ENCODE peak calls at places on chromosome 20, in ten cellular contexts. R is left lung, F is HCT116, C is adrenal gland, Z is breast epithelium, K is gastrocnemius medialis, G is stomach, E is GM12878, I is body of pancreas, Q is PC-9. U is an unnamed sample. For H3K4me1, the result is how much of the 10 kb centered on the place peaks cover.

GRCh38 chr20:49297605-49298530 is 20.0 kb upstream of the ZNFX1 start:
- DNase-seq in R (no peak), F (no peak), C (peak), Z (no peak), K (no peak), G (no peak), E (no peak), I (no peak), Q (no peak), U (no peak)

GRCh38 chr20:23484081-23484480 is 6.8 kb upstream of the CST8 start:
- DNase-seq in R (no peak), F (no peak), C (no peak), Z (no peak), K (no peak), G (no peak), E (no peak), I (no peak), Q (no peak), U (no peak)

GRCh38 chr20:57544838-57545564 is 15.9 kb upstream of the PCK1 start:
- DNase-seq in R (no peak), F (no peak), C (no peak), Z (no peak), K (no peak), G (no peak), E (no peak), I (no peak), Q (no peak), U (no peak)

GRCh38 chr20:18005170-18005989 is 36.6 kb downstream of the MGME1 start:
- DNase-seq in R (no peak), F (no peak), C (no peak), Z (no peak), K (no peak), G (no peak), E (peak), I (no peak), Q (peak), U (no peak)

GRCh38 chr20:19974621-19975435 is 42.3 kb upstream of the NAA20 start:
- DNase-seq in R (peak), F (no peak), C (peak), Z (peak), K (peak), G (peak), E (no peak), I (peak), Q (peak), U (peak)

GRCh38 chr20:10414982-10415650 is 18.9 kb downstream of the MKKS start:
- DNase-seq in R (no peak), F (no peak), C (no peak), Z (no peak), K (no peak), G (no peak), E (no peak), I (no peak), Q (peak), U (no peak)

GRCh38 chr20:34948030-34948429 is 7.6 kb downstream of the GSS start:
- DNase-seq in R (no peak), F (no peak), C (no peak), Z (no peak), K (no peak), G (no peak), E (no peak), I (no peak), Q (no peak), U (no peak)

GRCh38 chr20:18223399-18223798 is 64.9 kb upstream of the ZNF133 start:
- DNase-seq in R (no peak), F (no peak), C (no peak), Z (no peak), K (no peak), G (no peak), E (no peak), I (no peak), Q (peak), U (no peak)

GRCh38 chr20:40960521-40960956 is 68.1 kb upstream of the TOP1 start:
- DNase-seq in R (no peak), F (no peak), C (no peak), Z (no peak), K (no peak), G (peak), E (no peak), I (no peak), Q (no peak), U (no peak)

GRCh38 chr20:60262967-60263603 is 304.9 kb downstream of the CDH26 start:
- DNase-seq in R (no peak), F (no peak), C (peak), Z (no peak), K (no peak), G (peak), E (no peak), I (peak), Q (no peak), U (peak)

GRCh38 chr20:23662276-23662870 is 24.6 kb upstream of the CST3 start:
- DNase-seq in R (no peak), F (no peak), C (no peak), Z (no peak), K (no peak), G (no peak), E (no peak), I (no peak), Q (no peak), U (no peak)

GRCh38 chr20:35145141-35145564 is 2.0 kb downstream of the EDEM2 start:
- DNase-seq in R (no peak), F (peak), C (no peak), Z (no peak), K (no peak), G (no peak), E (peak), I (no peak), Q (peak), U (no peak)

GRCh38 chr20:5608104-5608447 is 142.1 kb upstream of the SHLD1 start:
- DNase-seq in R (no peak), F (no peak), C (no peak), Z (no peak), K (no peak), G (no peak), E (no peak), I (no peak), Q (no peak), U (no peak)

GRCh38 chr20:57652865-57653545 is 32.8 kb upstream of the ZBP1 start:
- DNase-seq in R (peak), F (no peak), C (no peak), Z (no peak), K (no peak), G (peak), E (no peak), I (no peak), Q (no peak), U (no peak)

GRCh38 chr20:40578961-40579360 is 110.1 kb downstream of the MAFB start:
- DNase-seq in R (no peak), F (no peak), C (no peak), Z (no peak), K (no peak), G (no peak), E (no peak), I (no peak), Q (no peak), U (no peak)

GRCh38 chr20:13340088-13340487 is 119.0 kb downstream of the ISM1 start:
- DNase-seq in R (no peak), F (no peak), C (no peak), Z (no peak), K (no peak), G (no peak), E (no peak), I (no peak), Q (no peak), U (no peak)

GRCh38 chr20:19628570-19629134 is 129.4 kb upstream of the RIN2 start:
- DNase-seq in R (no peak), F (peak), C (peak), Z (peak), K (peak), G (peak), E (peak), I (peak), Q (peak), U (no peak)

GRCh38 chr20:23160536-23161243 is 74.6 kb upstream of the CD93 start:
- DNase-seq in R (no peak), F (no peak), C (no peak), Z (no peak), K (no peak), G (peak), E (no peak), I (no peak), Q (no peak), U (no peak)

GRCh38 chr20:47888351-47888750 is 103.1 kb upstream of the SULF2 start:
- DNase-seq in R (no peak), F (no peak), C (no peak), Z (no peak), K (no peak), G (no peak), E (no peak), I (no peak), Q (no peak), U (no peak)

GRCh38 chr20:62030834-62031434 is 34.7 kb downstream of the TAF4 start:
- DNase-seq in R (no peak), F (no peak), C (no peak), Z (no peak), K (no peak), G (no peak), E (peak), I (no peak), Q (peak), U (no peak)

GRCh38 chr20:25038103-25038410 is 19.9 kb downstream of the ACSS1 start:
- DNase-seq in R (no peak), F (no peak), C (no peak), Z (no peak), K (no peak), G (no peak), E (no peak), I (no peak), Q (no peak), U (no peak)
- H3K4me1 ChIP-seq in R (half or more), F (under half), C (half or more), Z (under half), K (half or more), G (half or more), E (under half), I (half or more), Q (under half), U (half or more)

DNA sequence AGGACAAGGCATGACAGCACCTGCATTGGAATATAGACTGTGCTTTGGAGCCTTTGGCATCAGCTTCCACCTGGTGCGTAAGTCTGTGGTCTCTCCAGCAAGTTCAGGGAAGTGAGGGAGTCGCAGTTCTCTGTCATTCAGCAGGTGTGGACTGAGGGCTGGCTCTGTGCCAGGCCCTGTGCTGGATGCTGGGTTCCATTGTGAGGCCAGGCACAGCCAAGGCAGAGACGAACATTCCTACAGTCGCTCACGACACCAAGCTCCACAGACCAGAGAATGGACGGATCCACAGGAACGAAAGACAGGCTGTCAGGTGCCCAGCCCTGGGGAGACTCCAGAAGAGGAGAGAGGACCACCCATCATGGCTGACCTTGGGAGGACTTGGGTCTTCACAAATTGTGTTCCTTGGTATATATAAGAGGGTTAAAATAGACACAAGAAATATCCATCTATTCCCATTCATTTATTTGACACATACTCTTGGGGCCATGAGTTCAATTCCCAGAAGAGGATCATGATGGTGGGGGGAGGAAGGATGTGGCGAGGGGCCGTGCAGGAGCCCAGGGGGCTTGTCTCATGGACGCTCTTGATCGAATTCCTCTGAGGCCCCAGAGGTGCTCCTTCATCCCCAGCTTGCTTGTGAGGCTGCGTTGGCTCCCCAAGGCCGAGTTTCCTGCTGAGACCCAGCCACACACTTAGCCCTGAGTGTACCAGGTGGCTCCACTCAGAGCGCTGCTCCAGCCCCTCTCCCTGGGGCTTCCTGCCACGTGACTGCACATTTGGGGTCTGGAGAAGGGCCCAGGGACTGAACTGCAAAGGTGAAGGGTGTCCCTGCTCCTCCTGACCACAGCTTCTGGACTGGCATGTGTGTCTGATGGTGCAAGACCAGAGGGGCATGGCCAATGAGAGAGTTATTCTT is 3.5 kb upstream of the ZNF831 start:
- DNase-seq in R (no peak), F (no peak), C (no peak), Z (no peak), K (no peak), G (no peak), E (no peak), I (no peak), Q (no peak), U (no peak)
- H3K4me3 ChIP-seq in R (no peak), F (no peak), C (no peak), Z (no peak), K (no peak), G (no peak), E (no peak), I (no peak), Q (no peak), U (no peak)

DNA sequence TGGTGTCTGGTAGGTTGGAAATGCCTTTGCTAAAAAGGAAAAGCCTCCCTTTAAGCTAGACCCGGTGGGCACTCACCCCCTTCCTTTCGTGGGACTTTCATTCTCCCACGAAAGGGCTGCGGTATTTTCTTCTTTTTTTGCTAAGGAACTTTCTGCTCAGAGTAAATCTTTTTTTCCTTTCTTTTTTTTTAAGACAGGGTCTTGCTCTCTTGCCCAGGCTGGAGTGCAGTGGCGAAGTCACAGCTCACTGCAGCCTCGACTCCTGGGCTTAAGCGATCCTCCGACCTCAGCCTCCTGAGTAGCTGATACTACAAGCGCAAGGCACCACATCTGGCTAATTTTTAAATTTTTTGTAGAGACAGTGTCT is 4.0 kb downstream of the TP53TG5 start:
- DNase-seq in R (no peak), F (no peak), C (no peak), Z (no peak), K (no peak), G (no peak), E (no peak), I (no peak), Q (no peak), U (no peak)
- TF ChIP-seq CTCF in R (no peak), F (no peak), C (peak), Z (no peak), K (peak), G (no peak), E (no peak), I (no peak), Q (peak), U (no peak)

GRCh38 chr20:32040142-32040953 is 11.7 kb upstream of the HCK start:
- DNase-seq in R (peak), F (no peak), C (peak), Z (no peak), K (no peak), G (no peak), E (no peak), I (no peak), Q (no peak), U (no peak)
- H3K4me1 ChIP-seq in R (half or more), F (under half), C (under half), Z (under half), K (under half), G (under half), E (under half), I (under half), Q (under half), U (under half)

DNA sequence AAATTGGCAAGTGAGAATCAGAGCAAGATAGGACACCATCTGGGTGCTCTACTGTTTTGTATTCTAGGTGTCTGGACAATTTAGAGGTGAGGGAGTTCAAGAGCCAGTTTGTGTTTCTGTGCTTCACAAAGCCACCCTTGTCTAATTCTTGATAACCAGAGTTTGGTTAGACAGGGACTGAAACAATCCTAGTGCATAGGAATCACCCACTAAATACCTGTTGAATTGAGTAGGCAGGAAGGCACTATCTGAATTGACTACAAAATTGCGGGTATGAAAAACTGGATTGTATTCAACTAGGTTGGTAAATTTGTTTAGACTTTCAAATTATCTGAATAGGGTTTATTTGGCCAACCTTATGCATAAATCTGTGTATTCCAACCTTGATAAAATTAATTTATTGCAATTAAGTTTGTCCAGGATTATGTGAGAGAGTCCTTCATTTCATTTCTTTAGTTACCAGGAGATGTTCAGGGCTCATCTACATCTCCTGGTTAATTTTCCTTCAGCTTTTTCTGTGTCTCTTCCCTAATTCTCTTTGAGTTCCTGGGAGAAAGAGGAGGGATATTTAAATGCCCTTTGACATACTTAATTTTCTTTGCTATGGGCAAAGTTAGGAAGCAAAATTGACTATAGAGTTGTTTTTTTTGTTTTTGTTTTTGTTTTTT is 1.7 kb downstream of the TPX2 start:
- DNase-seq in R (no peak), F (no peak), C (no peak), Z (no peak), K (no peak), G (no peak), E (no peak), I (no peak), Q (no peak), U (no peak)
- H3K4me3 ChIP-seq in R (no peak), F (peak), C (no peak), Z (no peak), K (no peak), G (no peak), E (peak), I (no peak), Q (peak), U (no peak)

GRCh38 chr20:46523108-46523507 is 9.7 kb upstream of the ZNF334 start:
- DNase-seq in R (no peak), F (no peak), C (no peak), Z (no peak), K (no peak), G (no peak), E (no peak), I (no peak), Q (no peak), U (no peak)

GRCh38 chr20:46520540-46520939 is 7.2 kb upstream of the ZNF334 start:
- DNase-seq in R (no peak), F (no peak), C (no peak), Z (no peak), K (no peak), G (no peak), E (no peak), I (no peak), Q (no peak), U (no peak)

GRCh38 chr20:46519678-46520077 is 6.3 kb upstream of the ZNF334 start:
- DNase-seq in R (no peak), F (no peak), C (no peak), Z (no peak), K (no peak), G (no peak), E (no peak), I (no peak), Q (no peak), U (no peak)

GRCh38 chr20:46523696-46524328 is 10.5 kb upstream of the ZNF334 start:
- DNase-seq in R (no peak), F (no peak), C (no peak), Z (no peak), K (no peak), G (no peak), E (no peak), I (no peak), Q (no peak), U (no peak)

DNA sequence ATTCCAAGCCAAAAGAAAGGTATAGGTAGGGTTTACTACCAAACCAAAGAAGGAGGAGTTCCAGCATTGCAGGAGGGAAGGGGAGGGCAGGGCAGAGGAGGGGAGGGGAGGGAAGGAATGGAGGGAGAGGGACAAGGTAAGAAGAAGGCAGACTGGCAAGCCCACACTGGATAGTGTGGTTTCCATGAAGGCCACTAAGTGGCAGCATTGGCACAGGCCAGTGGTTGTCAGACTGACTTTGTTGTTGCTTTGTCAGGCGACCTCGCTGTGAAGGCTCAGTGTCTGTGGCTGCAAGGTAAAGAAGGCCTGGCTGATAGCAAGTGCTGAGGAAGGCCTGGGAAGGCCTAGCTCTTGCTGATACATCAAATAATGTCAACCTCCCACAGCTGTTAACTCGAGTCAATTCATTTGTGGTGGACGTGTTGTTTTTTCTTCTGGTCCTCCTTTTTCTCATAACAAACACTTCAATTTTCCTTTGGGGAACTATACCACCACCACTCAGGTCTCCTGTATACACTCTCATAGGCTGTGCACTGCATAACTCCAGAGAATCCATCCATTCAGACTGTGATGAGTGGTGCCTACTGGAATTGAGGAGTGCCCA is 7.7 kb upstream of the ZNF334 start:
- DNase-seq in R (peak), F (peak), C (peak), Z (peak), K (no peak), G (peak), E (peak), I (peak), Q (peak), U (peak)
- TF ChIP-seq CTCF in R (peak), F (peak), C (peak), Z (no peak), K (peak), G (peak), E (peak), I (peak), Q (peak), U (peak)

DNA sequence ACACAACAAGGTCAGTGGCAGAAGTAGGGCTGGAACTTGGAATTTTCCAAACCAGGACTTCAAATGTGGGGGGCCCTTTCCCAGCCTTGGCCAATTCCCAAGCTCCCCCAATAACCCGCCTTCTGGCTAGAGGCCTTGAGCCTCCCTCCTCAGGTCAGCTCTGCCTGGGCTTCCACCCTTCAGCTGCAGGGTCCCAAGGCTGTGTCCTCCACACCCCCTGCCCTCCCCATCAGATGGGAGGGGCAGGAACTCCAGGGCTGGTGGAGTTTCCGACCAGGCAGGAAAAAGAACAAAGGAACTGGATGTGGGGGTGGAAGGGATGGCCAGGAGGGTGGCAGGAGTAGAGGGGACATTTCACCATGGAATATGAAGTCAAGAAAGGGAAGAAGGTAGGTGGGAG is at the start of gene CCM2L:
- DNase-seq in R (no peak), F (no peak), C (no peak), Z (no peak), K (no peak), G (no peak), E (no peak), I (no peak), Q (no peak), U (no peak)
- H3K4me1 ChIP-seq in R (under half), F (under half), C (under half), Z (under half), K (under half), G (under half), E (under half), I (under half), Q (under half), U (under half)

GRCh38 chr20:38447931-38448675 is 13.0 kb upstream of the SNHG17 start:
- DNase-seq in R (no peak), F (no peak), C (no peak), Z (no peak), K (no peak), G (no peak), E (no peak), I (no peak), Q (no peak), U (peak)
- H3K4me3 ChIP-seq in R (no peak), F (peak), C (no peak), Z (no peak), K (no peak), G (no peak), E (peak), I (no peak), Q (peak), U (no peak)

U was measured in mucosa of descending colon.